ENCODE peak calls at places on chromosomes 1 and 21, in seven cellular contexts. E, I, R, W, Z, X and C are unnamed samples.

GRCh38 chr1:234842726-234843641 is 233.0 kb upstream of the IRF2BP2 start:
- DNase-seq in X (no peak), E (peak; percentile 73), Z (peak; percentile 30), W (peak; percentile 4), I (peak; percentile 90), R (no peak), C (no peak)

GRCh38 chr1:248752119-248752931 is 3.2 kb downstream of the LYPD8 start:
- DNase-seq in Z (peak; percentile 3), R (no peak), X (no peak), E (no peak), W (no peak), I (no peak), C (no peak)

GRCh38 chr1:4485878-4486277 is 168.5 kb upstream of the AJAP1 start:
- DNase-seq in W (no peak), R (no peak), Z (no peak), X (no peak), E (no peak), I (no peak), C (no peak)

GRCh38 chr1:151187205-151187604 is 2.8 kb downstream of the VPS72 start:
- DNase-seq in Z (no peak), X (no peak), W (no peak), R (no peak), E (no peak), I (no peak), C (no peak)

GRCh38 chr1:75796376-75797272 is at the start of gene MSH4:
- DNase-seq in Z (no peak), X (no peak), E (no peak), R (no peak), W (no peak), I (peak; percentile 72), C (no peak)

GRCh38 chr1:43317817-43318471 is 17.2 kb downstream of the TIE1 start:
- DNase-seq in Z (no peak), I (no peak), E (no peak), X (no peak), W (no peak), R (peak; percentile 50), C (no peak)

GRCh38 chr1:197912739-197913494 is 4.3 kb upstream of the LHX9 start:
- DNase-seq in R (no peak), X (no peak), E (no peak), Z (no peak), W (no peak), I (peak; percentile 47), C (no peak)

GRCh38 chr1:47940321-47940720 is 56.9 kb downstream of the TRABD2B start:
- DNase-seq in I (no peak), W (no peak), Z (peak; percentile 12), R (no peak), X (no peak), E (no peak), C (no peak)

GRCh38 chr1:173206816-173207595 is at the start of gene TNFSF4:
- DNase-seq in E (no peak), X (no peak), W (no peak), Z (peak; percentile 78), R (no peak), I (peak; percentile 37), C (peak; percentile 53)

GRCh38 chr1:198153103-198153502 is 3.7 kb upstream of the NEK7 start:
- DNase-seq in R (no peak), X (no peak), W (no peak), Z (peak; percentile 72), I (no peak), E (no peak), C (no peak)

GRCh38 chr1:104646233-104646632 is 896.5 kb downstream of the AMY1C start:
- DNase-seq in E (no peak), W (no peak), R (no peak), Z (no peak), X (no peak), I (no peak), C (no peak)

GRCh38 chr1:41673355-41673754 is 188.9 kb upstream of the EDN2 start:
- DNase-seq in Z (peak; percentile 58), E (no peak), X (no peak), I (no peak), R (no peak), W (no peak), C (no peak)

GRCh38 chr1:87265786-87266185 is 62.9 kb upstream of the LMO4 start:
- DNase-seq in E (no peak), I (no peak), W (no peak), Z (no peak), X (no peak), R (no peak), C (no peak)

GRCh38 chr1:96002969-96003964 is 718.3 kb upstream of the PTBP2 start:
- DNase-seq in I (no peak), R (no peak), E (no peak), Z (no peak), W (no peak), X (no peak), C (no peak)

GRCh38 chr1:165403835-165404482 is 41.0 kb downstream of the RXRG start:
- DNase-seq in X (no peak), I (peak; percentile 51), W (no peak), Z (peak; percentile 21), E (no peak), R (peak; percentile 19), C (no peak)

GRCh38 chr1:33424205-33424604 is 6.7 kb downstream of the PHC2 start:
- DNase-seq in I (no peak), E (no peak), X (no peak), Z (peak; percentile 56), R (no peak), W (no peak), C (no peak)

GRCh38 chr1:59856725-59857338 is 42.1 kb downstream of the HOOK1 start:
- DNase-seq in Z (no peak), E (no peak), R (no peak), W (no peak), I (no peak), X (no peak), C (no peak)

GRCh38 chr21:44325386-44326271 is 13.6 kb downstream of the CFAP410 start:
- DNase-seq in X (no peak), R (no peak), I (no peak), Z (no peak), W (no peak), E (no peak), C (no peak)

GRCh38 chr1:174815036-174815435 is 184.7 kb upstream of the CACYBP start:
- DNase-seq in I (peak; percentile 31), Z (no peak), E (no peak), X (no peak), R (no peak), W (no peak), C (no peak)

GRCh38 chr1:217482356-217483102 is 148.4 kb downstream of the GPATCH2 start:
- DNase-seq in I (peak; percentile 73), Z (peak; percentile 78), W (no peak), E (peak; percentile 23), R (no peak), X (no peak), C (no peak)

GRCh38 chr1:26848947-26849774 is 13.8 kb upstream of the SFN start:
- DNase-seq in I (no peak), R (no peak), X (no peak), Z (peak; percentile 48), W (no peak), E (no peak), C (no peak)

GRCh38 chr1:44405804-44406743 is 1.0 kb downstream of the RNF220 start:
- DNase-seq in I (peak; percentile 54), E (no peak), Z (no peak), X (no peak), W (no peak), R (peak; percentile 17), C (no peak)

GRCh38 chr1:20446796-20447195 is 39.2 kb downstream of the CAMK2N1 start:
- DNase-seq in X (no peak), I (no peak), W (no peak), R (no peak), Z (peak; percentile 24), E (no peak), C (no peak)

GRCh38 chr1:41404308-41404755 is 43.1 kb downstream of the FOXO6 start:
- DNase-seq in Z (peak; percentile 53), R (no peak), I (peak; percentile 46), E (no peak), W (no peak), X (no peak), C (no peak)

GRCh38 chr1:56799605-56800398 is 19.4 kb downstream of the FYB2 start:
- DNase-seq in Z (peak; percentile 36), W (no peak), R (no peak), E (no peak), X (no peak), I (no peak), C (no peak)

GRCh38 chr1:25461783-25462182 is 31.1 kb downstream of the MACO1 start:
- DNase-seq in W (no peak), R (no peak), X (no peak), Z (no peak), E (no peak), I (no peak), C (peak; percentile 49)

GRCh38 chr1:224433041-224433670 is 1.4 kb downstream of the WDR26 start:
- DNase-seq in R (peak; percentile 61), Z (peak; percentile 12), E (no peak), I (peak; percentile 38), W (no peak), X (no peak), C (no peak)

GRCh38 chr1:8384088-8384487 is 66.2 kb downstream of the SLC45A1 start:
- DNase-seq in I (no peak), R (no peak), Z (no peak), E (no peak), W (no peak), X (no peak), C (no peak)

GRCh38 chr21:38958940-38959685 is 153.4 kb downstream of the ETS2 start:
- DNase-seq in X (no peak), I (no peak), E (no peak), W (no peak), R (no peak), Z (peak; percentile 88), C (peak; percentile 12)

GRCh38 chr1:210201671-210202070 is 30.9 kb upstream of the SERTAD4 start:
- DNase-seq in X (no peak), I (no peak), R (no peak), Z (no peak), W (no peak), E (no peak), C (no peak)

GRCh38 chr1:178951600-178951999 is 74.1 kb upstream of the FAM20B start:
- DNase-seq in Z (no peak), E (no peak), W (no peak), I (no peak), X (no peak), R (no peak), C (no peak)

GRCh38 chr1:3278416-3279181 is 175.9 kb upstream of the ARHGEF16 start:
- DNase-seq in R (no peak), I (no peak), X (no peak), E (no peak), Z (no peak), W (no peak), C (no peak)

GRCh38 chr1:183180634-183181056 is 5.4 kb upstream of the LAMC2 start:
- DNase-seq in X (no peak), W (no peak), R (no peak), E (no peak), Z (peak; percentile 90), I (no peak), C (no peak)

GRCh38 chr1:7628273-7628672 is 142.8 kb upstream of the VAMP3 start:
- DNase-seq in W (no peak), R (no peak), X (no peak), E (no peak), Z (no peak), I (no peak), C (no peak)

GRCh38 chr1:161763522-161764098 is 2.5 kb upstream of the ATF6 start:
- DNase-seq in X (no peak), R (no peak), I (peak; percentile 58), Z (no peak), W (no peak), E (peak; percentile 8), C (no peak)

GRCh38 chr1:22750671-22751016 is 40.0 kb downstream of the EPHB2 start:
- DNase-seq in E (no peak), Z (no peak), I (no peak), W (no peak), R (no peak), X (no peak), C (no peak)

GRCh38 chr1:227583354-227583753 is 20.0 kb downstream of the ZNF678 start:
- DNase-seq in I (no peak), Z (no peak), W (no peak), E (no peak), X (no peak), R (no peak), C (no peak)

GRCh38 chr1:1628656-1629429 is 3.1 kb upstream of the MMP23B start:
- DNase-seq in R (no peak), I (peak; percentile 70), E (no peak), W (no peak), Z (no peak), X (no peak), C (no peak)